ENCODE peak calls at places on chromosomes 1 and 21, in five cellular contexts. F is osteoblast, V is ACHN, E is PC-3, T is transverse colon. G is an unnamed sample.

GRCh38 chr1:109579044-109579443 is 30.6 kb downstream of the GNAI3 start:
- DNase-seq in E (no peak), V (no peak), F (peak), T (no peak), G (no peak)

GRCh38 chr1:12056331-12056841 is 6.7 kb upstream of the TNFRSF8 start:
- DNase-seq in F (peak), T (no peak), V (no peak), E (peak), G (no peak)

GRCh38 chr1:175129997-175130648 is 62.5 kb downstream of the KIAA0040 start:
- DNase-seq in T (no peak), V (no peak), F (no peak), E (peak), G (no peak)

GRCh38 chr21:34997295-34997694 is 51.8 kb downstream of the RUNX1 start:
- DNase-seq in T (no peak), F (no peak), V (no peak), E (no peak), G (no peak)

GRCh38 chr1:76547916-76548315 is 319.4 kb upstream of the ST6GALNAC5 start:
- DNase-seq in F (no peak), E (no peak), T (peak), V (no peak), G (no peak)

GRCh38 chr1:204031098-204031710 is 41.7 kb upstream of the SOX13 start:
- DNase-seq in V (no peak), E (no peak), F (no peak), T (no peak), G (no peak)

GRCh38 chr1:65881070-65881594 is 88.4 kb downstream of the PDE4B start:
- DNase-seq in E (no peak), F (peak), V (no peak), T (no peak), G (no peak)

GRCh38 chr1:198084509-198084908 is 72.3 kb upstream of the NEK7 start:
- DNase-seq in F (no peak), E (no peak), V (no peak), T (no peak), G (no peak)

GRCh38 chr21:38263493-38263892 is 6.7 kb downstream of the KCNJ15 start:
- DNase-seq in E (no peak), V (no peak), T (no peak), F (peak), G (no peak)

GRCh38 chr1:18225236-18225904 is 117.8 kb downstream of the IGSF21 start:
- DNase-seq in F (no peak), V (no peak), E (no peak), T (no peak), G (no peak)

GRCh38 chr1:29974345-29974744 is 738.0 kb downstream of the PTPRU start:
- DNase-seq in T (no peak), V (peak), E (peak), F (no peak), G (no peak)

GRCh38 chr1:152325111-152325510 is at the start of gene FLG:
- DNase-seq in V (no peak), F (no peak), T (no peak), E (no peak), G (no peak)

GRCh38 chr1:33374336-33375105 is 53.6 kb upstream of the A3GALT2 start:
- DNase-seq in F (peak), T (no peak), V (no peak), E (no peak), G (no peak)

G was measured in left colon.